ENCODE peak calls at places on chromosomes 12 and 14, in nine cellular contexts. U is substantia nigra; V is stimulated activated CD8-positive, alpha-beta memory T cell treated with anti-CD3 and anti-CD28 coated beads, Interleukin-4, amount 100 ng/mL, for 48 hours; C is HTR-8/SVneo; D is cardiac muscle cell; I is AG04450; E is AG10803; P is coronary artery; B is H4. H is an unnamed sample.

GRCh38 chr14:81363746-81364400 is 36.3 kb downstream of the STON2 start:
- DNase-seq in U (no peak), V (no peak), C (no peak), D (no peak), I (no peak), E (peak; percentile 13), P (no peak), B (no peak), H (no peak)

GRCh38 chr14:85911044-85911443 is 381.1 kb downstream of the FLRT2 start:
- DNase-seq in U (no peak), V (no peak), C (no peak), D (no peak), I (no peak), E (no peak), P (no peak), B (no peak), H (no peak)

GRCh38 chr14:81275305-81275950 is 54.7 kb upstream of the GTF2A1 start:
- DNase-seq in U (no peak), V (no peak), C (no peak), D (no peak), I (no peak), E (no peak), P (no peak), B (no peak), H (no peak)

GRCh38 chr12:91988076-91988475 is 157.6 kb downstream of the BTG1 start:
- DNase-seq in U (no peak), V (no peak), C (no peak), D (peak; percentile 36), I (no peak), E (no peak), P (no peak), B (no peak), H (no peak)

GRCh38 chr14:35051796-35052195 is 5.7 kb downstream of the FAM177A1 start:
- DNase-seq in U (no peak), V (no peak), C (no peak), D (peak; percentile 48), I (no peak), E (no peak), P (no peak), B (peak; percentile 36), H (peak; percentile 58)

GRCh38 chr12:119208626-119209061 is 29.9 kb downstream of the HSPB8 start:
- DNase-seq in U (no peak), V (no peak), C (no peak), D (peak; percentile 83), I (no peak), E (peak; percentile 74), P (peak; percentile 90), B (peak; percentile 39), H (peak; percentile 49)

GRCh38 chr14:49512147-49512551 is 74.0 kb downstream of the RPS29 start:
- DNase-seq in U (no peak), V (no peak), C (peak; percentile 51), D (peak; percentile 34), I (peak; percentile 13), E (peak; percentile 54), P (no peak), B (peak; percentile 16), H (peak; percentile 76)

GRCh38 chr12:10186299-10186698 is 7.5 kb downstream of the TMEM52B start:
- DNase-seq in U (peak; percentile 33), V (no peak), C (no peak), D (no peak), I (no peak), E (no peak), P (no peak), B (no peak), H (no peak)

GRCh38 chr12:69265205-69265604 is 25.8 kb downstream of the CPSF6 start:
- DNase-seq in U (no peak), V (no peak), C (no peak), D (no peak), I (no peak), E (no peak), P (no peak), B (no peak), H (no peak)

GRCh38 chr14:98957211-98958047 is 314.6 kb downstream of the BCL11B start:
- DNase-seq in U (no peak), V (peak; percentile 18), C (no peak), D (peak; percentile 94), I (no peak), E (peak; percentile 92), P (peak; percentile 84), B (peak; percentile 71), H (no peak)

GRCh38 chr14:68730811-68731425 is 61.9 kb downstream of the ZFP36L1 start:
- DNase-seq in U (no peak), V (no peak), C (no peak), D (no peak), I (no peak), E (no peak), P (no peak), B (no peak), H (no peak)

GRCh38 chr14:92847220-92848148 is 53.4 kb downstream of the GOLGA5 start:
- DNase-seq in U (no peak), V (peak; percentile 26), C (no peak), D (no peak), I (no peak), E (no peak), P (no peak), B (no peak), H (no peak)

GRCh38 chr14:29144598-29144997 is 378.0 kb downstream of the FOXG1 start:
- DNase-seq in U (no peak), V (no peak), C (peak; percentile 30), D (peak; percentile 87), I (peak; percentile 94), E (peak; percentile 98), P (no peak), B (no peak), H (no peak)

GRCh38 chr12:82666830-82667229 is 19.9 kb upstream of the TMTC2 start:
- DNase-seq in U (no peak), V (no peak), C (no peak), D (no peak), I (no peak), E (no peak), P (no peak), B (no peak), H (no peak)

GRCh38 chr12:108822458-108823205 is 34.8 kb downstream of the SSH1 start:
- DNase-seq in U (no peak), V (no peak), C (no peak), D (peak; percentile 56), I (no peak), E (no peak), P (no peak), B (no peak), H (no peak)

GRCh38 chr12:42756841-42757661 is 167.5 kb upstream of the PRICKLE1 start:
- DNase-seq in U (no peak), V (no peak), C (peak; percentile 53), D (peak; percentile 88), I (peak; percentile 81), E (peak; percentile 86), P (no peak), B (peak; percentile 70), H (peak; percentile 98)

GRCh38 chr12:5503371-5503770 is 71.5 kb downstream of the NTF3 start:
- DNase-seq in U (no peak), V (no peak), C (no peak), D (no peak), I (no peak), E (no peak), P (peak; percentile 7), B (no peak), H (no peak)

GRCh38 chr14:71591929-71592328 is 340.3 kb upstream of the RGS6 start:
- DNase-seq in U (no peak), V (no peak), C (peak; percentile 56), D (peak; percentile 67), I (no peak), E (peak; percentile 87), P (no peak), B (peak; percentile 68), H (no peak)

GRCh38 chr14:103558071-103558882 is 4.2 kb downstream of the BAG5 start:
- DNase-seq in U (no peak), V (no peak), C (no peak), D (peak; percentile 34), I (no peak), E (peak; percentile 83), P (no peak), B (peak; percentile 11), H (peak; percentile 90)

GRCh38 chr12:57097554-57097835 is 8.6 kb downstream of the NAB2 start:
- DNase-seq in U (no peak), V (no peak), C (no peak), D (no peak), I (no peak), E (no peak), P (no peak), B (no peak), H (no peak)

GRCh38 chr12:53805801-53806200 is 54.0 kb upstream of the CISTR start:
- DNase-seq in U (no peak), V (no peak), C (no peak), D (no peak), I (no peak), E (no peak), P (no peak), B (no peak), H (peak; percentile 47)

GRCh38 chr12:68871899-68872298 is 61.1 kb downstream of the CPM start:
- DNase-seq in U (no peak), V (no peak), C (peak; percentile 42), D (peak; percentile 47), I (no peak), E (no peak), P (no peak), B (peak; percentile 38), H (no peak)

GRCh38 chr14:52067873-52068740 is 752 bp downstream of the NID2 start:
- DNase-seq in U (no peak), V (peak; percentile 42), C (no peak), D (peak; percentile 60), I (no peak), E (no peak), P (no peak), B (no peak), H (no peak)

H was measured in Caki2.